ENCODE peak calls at places on chromosomes 6 and 20, in five cellular contexts. N, J, Y, A and V are unnamed samples. For H3K4me1 and H3K27me3, the result is how much of the 10 kb centered on the place peaks cover.

GRCh38 chr6:105359419-105360366 is 43.2 kb downstream of the PREP start:
- DNase-seq in N (no peak), J (no peak), Y (no peak), A (no peak), V (no peak)

GRCh38 chr20:37102571-37102970 is 6.8 kb upstream of the RBL1 start:
- DNase-seq in N (no peak), J (no peak), Y (no peak), A (no peak), V (no peak)

GRCh38 chr6:158408013-158408412 is 95.7 kb downstream of the TULP4 start:
- DNase-seq in N (no peak), J (no peak), Y (no peak), A (no peak), V (no peak)

GRCh38 chr6:63426844-63427243 is 107.1 kb upstream of the LGSN start:
- DNase-seq in N (no peak), J (no peak), Y (no peak), A (no peak), V (no peak)

GRCh38 chr6:129490551-129491245 is 219.3 kb downstream of the ARHGAP18 start:
- DNase-seq in N (no peak), J (no peak), Y (peak), A (peak), V (peak)

GRCh38 chr6:43334466-43335095 is 26.0 kb upstream of the CRIP3 start:
- DNase-seq in N (no peak), J (no peak), Y (peak), A (no peak), V (no peak)

GRCh38 chr6:151014404-151015150 is 149.1 kb downstream of the MTHFD1L start:
- DNase-seq in N (peak), J (peak), Y (peak), A (peak), V (peak)

GRCh38 chr6:3921663-3922062 is 72.5 kb downstream of the FAM50B start:
- DNase-seq in N (no peak), J (no peak), Y (no peak), A (no peak), V (no peak)

GRCh38 chr6:33428219-33428890 is 8.5 kb downstream of the SYNGAP1 start:
- DNase-seq in N (no peak), J (no peak), Y (peak), A (no peak), V (peak)

GRCh38 chr6:11433860-11434259 is 103.7 kb upstream of the TMEM170B start:
- DNase-seq in N (no peak), J (no peak), Y (no peak), A (no peak), V (no peak)

GRCh38 chr20:64166712-64167615 is 2.7 kb downstream of the MYT1 start:
- DNase-seq in N (no peak), J (no peak), Y (no peak), A (no peak), V (no peak)

GRCh38 chr20:34250005-34250404 is 8.8 kb downstream of the ASIP start:
- DNase-seq in N (no peak), J (no peak), Y (no peak), A (no peak), V (no peak)

GRCh38 chr6:93746892-93747291 is 327.5 kb upstream of the EPHA7 start:
- DNase-seq in N (no peak), J (no peak), Y (no peak), A (no peak), V (no peak)

GRCh38 chr6:138959521-138959920 is 28.5 kb downstream of the REPS1 start:
- DNase-seq in N (no peak), J (no peak), Y (no peak), A (no peak), V (no peak)

GRCh38 chr6:4510317-4510716 is 265.9 kb upstream of the CDYL start:
- DNase-seq in N (no peak), J (no peak), Y (no peak), A (no peak), V (no peak)

GRCh38 chr20:31698803-31699718 is 23.6 kb downstream of the BCL2L1 start:
- DNase-seq in N (peak), J (peak), Y (no peak), A (peak), V (no peak)

DNA sequence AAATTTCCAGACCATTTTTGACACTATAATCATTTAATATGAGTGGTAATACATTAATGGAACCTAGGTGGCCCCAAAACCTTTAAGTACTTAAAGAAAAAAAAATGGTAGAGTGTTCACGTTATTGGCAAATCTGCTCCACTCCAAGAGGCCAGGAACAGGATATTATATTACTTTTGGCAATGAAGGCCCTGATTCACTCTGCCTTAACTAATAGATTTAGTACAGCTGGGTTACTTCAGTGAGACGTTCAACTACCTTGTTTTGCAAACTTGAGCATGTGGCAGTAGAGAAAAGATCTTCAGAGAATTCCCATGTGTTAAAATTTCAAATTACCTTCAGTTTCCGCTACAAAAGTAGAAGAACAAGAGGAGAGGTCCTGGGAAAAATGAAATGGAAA is 12.8 kb downstream of the ADNP start:
- DNase-seq in N (no peak), J (no peak), Y (no peak), A (no peak), V (no peak)
- H3K4me1 ChIP-seq in N (under half), J (under half), Y (under half), A (under half), V (under half)

DNA sequence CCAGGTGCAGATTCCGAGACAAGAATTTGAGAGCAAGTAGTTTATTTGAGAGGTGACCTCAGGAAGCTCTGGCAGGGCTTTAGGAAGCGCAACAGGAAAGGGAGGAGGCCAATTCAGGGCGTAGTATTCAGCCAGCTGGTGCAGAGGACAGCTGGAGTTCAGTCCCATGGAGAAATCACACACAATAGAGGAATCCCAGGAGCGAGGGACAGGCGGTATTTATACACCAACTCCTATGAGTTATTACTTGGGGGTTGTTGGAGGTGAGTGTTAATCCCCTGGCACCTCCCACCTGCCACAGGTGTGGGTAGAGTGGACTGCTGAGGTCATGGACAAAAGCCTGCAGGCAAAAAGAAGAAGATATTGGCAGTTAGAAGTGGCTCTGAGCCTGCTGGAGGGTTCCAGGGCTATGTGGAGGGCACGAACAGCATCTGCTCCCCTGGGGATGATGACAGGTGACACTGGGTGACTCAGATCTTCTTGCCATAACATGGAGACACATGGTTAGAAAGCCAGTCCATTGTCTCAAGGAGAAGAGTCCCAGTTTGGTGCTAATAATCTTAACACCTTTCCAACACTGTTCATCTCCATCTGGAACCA is 13.9 kb upstream of the SULF2 start:
- DNase-seq in N (no peak), J (no peak), Y (no peak), A (no peak), V (no peak)
- H3K27me3 ChIP-seq in N (under half), J (under half), Y (under half), A (under half), V (under half)

GRCh38 chr6:37565267-37566208 is 65.8 kb upstream of the CCDC167 start:
- DNase-seq in N (peak), J (no peak), Y (peak), A (no peak), V (no peak)

GRCh38 chr6:37570801-37571200 is 71.1 kb upstream of the CCDC167 start:
- DNase-seq in N (no peak), J (no peak), Y (no peak), A (no peak), V (no peak)

GRCh38 chr6:37569317-37569716 is 69.6 kb upstream of the CCDC167 start:
- DNase-seq in N (no peak), J (no peak), Y (no peak), A (no peak), V (no peak)

GRCh38 chr6:37569999-37570776 is 70.5 kb upstream of the CCDC167 start:
- DNase-seq in N (no peak), J (no peak), Y (no peak), A (no peak), V (no peak)

GRCh38 chr6:37566209-37566859 is 66.6 kb upstream of the CCDC167 start:
- DNase-seq in N (peak), J (no peak), Y (peak), A (no peak), V (peak)
- H3K4me3 ChIP-seq in N (no peak), J (peak), Y (peak), A (no peak), V (peak)

GRCh38 chr20:48633620-48634257 is 194.1 kb downstream of the PREX1 start:
- DNase-seq in N (no peak), J (no peak), Y (no peak), A (no peak), V (no peak)
- H3K4me1 ChIP-seq in N (under half), J (under half), Y (under half), A (under half), V (under half)

GRCh38 chr6:166168616-166169548 is 1.2 kb upstream of the TBXT start:
- DNase-seq in N (no peak), J (no peak), Y (no peak), A (no peak), V (no peak)

GRCh38 chr6:166165558-166166313 is 1.9 kb downstream of the TBXT start:
- DNase-seq in N (no peak), J (no peak), Y (no peak), A (no peak), V (no peak)

GRCh38 chr6:166166314-166167257 is 1.1 kb downstream of the TBXT start:
- DNase-seq in N (no peak), J (no peak), Y (no peak), A (no peak), V (no peak)

GRCh38 chr6:166167801-166168615 is at the start of gene TBXT:
- DNase-seq in N (no peak), J (no peak), Y (no peak), A (no peak), V (no peak)

GRCh38 chr6:166167258-166167731 is 356 bp downstream of the TBXT start:
- DNase-seq in N (no peak), J (no peak), Y (no peak), A (no peak), V (no peak)
- H3K27me3 ChIP-seq in N (half or more), J (half or more), Y (under half), A (half or more), V (under half)

DNA sequence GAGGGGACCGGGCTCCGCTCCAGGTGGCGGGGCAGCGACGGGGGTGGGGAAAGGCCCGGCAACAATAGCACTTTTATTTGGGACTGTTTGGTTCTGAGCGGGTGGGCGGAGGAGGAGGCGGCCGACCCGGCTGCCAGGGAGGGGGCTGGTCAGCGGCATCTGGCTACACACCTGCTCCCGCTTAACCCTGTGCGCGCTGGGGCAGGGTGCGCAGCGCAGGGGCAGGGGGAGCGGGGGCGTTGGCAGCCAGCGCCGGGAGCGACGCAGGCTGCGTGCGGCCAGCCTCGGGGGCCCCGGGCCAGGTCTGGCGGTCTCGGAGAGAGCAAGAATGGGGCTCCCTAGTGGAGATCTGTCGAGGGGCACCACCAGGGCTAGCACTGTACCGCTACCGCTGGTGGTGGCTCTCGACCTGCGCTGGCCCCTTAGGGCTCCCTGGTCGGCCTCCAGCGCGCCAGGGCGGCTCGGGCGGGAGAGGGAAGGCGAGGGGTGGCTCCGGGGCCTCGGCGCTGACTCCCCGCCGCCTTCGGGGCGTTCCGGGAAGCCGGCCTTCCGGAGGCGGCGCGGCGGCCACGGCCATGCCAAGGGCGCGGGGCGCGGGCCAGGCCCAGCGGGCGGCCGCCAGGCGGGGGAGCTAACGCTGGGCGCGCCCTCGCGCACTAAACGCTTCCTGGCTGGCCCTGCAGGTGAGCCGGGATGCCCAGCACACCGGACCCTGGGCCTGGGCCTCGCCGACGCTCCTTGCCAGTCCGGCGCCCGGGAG is 92.4 kb downstream of the NCR2 start:
- DNase-seq in N (no peak), J (peak), Y (peak), A (peak), V (peak)
- H3K4me3 ChIP-seq in N (no peak), J (peak), Y (peak), A (peak), V (peak)